ENCODE peak calls at places on chromosomes 4 and X, in five cellular contexts. One of them, this sample, is unnamed.
A peak's percentile ranks its signal among the peaks of the same experiment; 100 is the strongest.

GRCh38 chrX:40912576-40912975 is 172.7 kb upstream of the USP9X start:
- DNase-seq in HCT116: no peak
- DNase-seq in GM12878: no peak
- DNase-seq in K562: no peak
- DNase-seq in HepG2: no peak
- DNase-seq in this sample: no peak

GRCh38 chr4:7383251-7383650 is 51.5 kb downstream of the PSAPL1 start:
- DNase-seq in HCT116: no peak
- DNase-seq in GM12878: no peak
- DNase-seq in K562: no peak
- DNase-seq in HepG2: no peak
- DNase-seq in this sample: no peak

GRCh38 chr4:182975806-182976205 is 58.6 kb upstream of the DCTD start:
- DNase-seq in HCT116: peak; percentile 50
- DNase-seq in K562: peak; percentile 75
- DNase-seq in GM12878: peak; percentile 57
- DNase-seq in HepG2: no peak
- DNase-seq in this sample: no peak

GRCh38 chr4:114132199-114132598 is 152.8 kb upstream of the ARSJ start:
- DNase-seq in GM12878: no peak
- DNase-seq in HCT116: no peak
- DNase-seq in HepG2: no peak
- DNase-seq in K562: no peak
- DNase-seq in this sample: no peak

GRCh38 chrX:124605518-124605917 is 259.2 kb downstream of the SH2D1A start:
- DNase-seq in GM12878: no peak
- DNase-seq in HCT116: no peak
- DNase-seq in HepG2: no peak
- DNase-seq in K562: no peak
- DNase-seq in this sample: no peak

GRCh38 chrX:134158821-134159512 is 78.0 kb upstream of the CCDC160 start:
- DNase-seq in HCT116: no peak
- DNase-seq in K562: no peak
- DNase-seq in GM12878: no peak
- DNase-seq in HepG2: no peak
- DNase-seq in this sample: no peak

GRCh38 chr4:100379583-100380105 is 138.2 kb downstream of the EMCN start:
- DNase-seq in HepG2: no peak
- DNase-seq in GM12878: no peak
- DNase-seq in K562: no peak
- DNase-seq in HCT116: no peak
- DNase-seq in this sample: no peak

GRCh38 chr4:147102596-147102995 is 156.9 kb upstream of the TTC29 start:
- DNase-seq in K562: no peak
- DNase-seq in HCT116: no peak
- DNase-seq in HepG2: no peak
- DNase-seq in GM12878: no peak
- DNase-seq in this sample: no peak

GRCh38 chr4:157226035-157226434 is 5.5 kb downstream of the GRIA2 start:
- DNase-seq in K562: no peak
- DNase-seq in GM12878: no peak
- DNase-seq in HCT116: no peak
- DNase-seq in HepG2: no peak
- DNase-seq in this sample: no peak

GRCh38 chrX:132023896-132024386 is 839 bp downstream of the STK26 start:
- DNase-seq in GM12878: no peak
- DNase-seq in K562: peak; percentile 74
- DNase-seq in HepG2: no peak
- DNase-seq in HCT116: no peak
- DNase-seq in this sample: peak; percentile 31

GRCh38 chr4:102687373-102687981 is 73.3 kb downstream of the MANBA start:
- DNase-seq in HCT116: peak; percentile 38
- DNase-seq in K562: no peak
- DNase-seq in GM12878: peak; percentile 93
- DNase-seq in HepG2: no peak
- DNase-seq in this sample: no peak

GRCh38 chr4:7740866-7741525 is 198.7 kb downstream of the AFAP1 start:
- DNase-seq in K562: no peak
- DNase-seq in GM12878: no peak
- DNase-seq in HCT116: no peak
- DNase-seq in HepG2: no peak
- DNase-seq in this sample: no peak

GRCh38 chr4:172042714-172043114 is 229.5 kb downstream of the GALNTL6 start:
- DNase-seq in HCT116: peak; percentile 23
- DNase-seq in GM12878: no peak
- DNase-seq in K562: peak; percentile 39
- DNase-seq in HepG2: peak; percentile 7
- DNase-seq in this sample: no peak

GRCh38 chrX:108270739-108271396 is 167.4 kb downstream of the COL4A6 start:
- DNase-seq in K562: no peak
- DNase-seq in HCT116: no peak
- DNase-seq in HepG2: no peak
- DNase-seq in GM12878: no peak
- DNase-seq in this sample: no peak

GRCh38 chr4:89275587-89275986 is 32.0 kb downstream of the GPRIN3 start:
- DNase-seq in HCT116: no peak
- DNase-seq in K562: no peak
- DNase-seq in GM12878: no peak
- DNase-seq in HepG2: no peak
- DNase-seq in this sample: no peak

GRCh38 chr4:121749225-121749624 is 15.7 kb downstream of the SMIM43 start:
- DNase-seq in HepG2: no peak
- DNase-seq in HCT116: no peak
- DNase-seq in K562: peak; percentile 15
- DNase-seq in GM12878: no peak
- DNase-seq in this sample: peak; percentile 48

GRCh38 chr4:53674891-53675290 is 83.6 kb upstream of the LNX1 start:
- DNase-seq in K562: no peak
- DNase-seq in HCT116: no peak
- DNase-seq in HepG2: no peak
- DNase-seq in GM12878: no peak
- DNase-seq in this sample: no peak

GRCh38 chrX:48076343-48076742 is 4.9 kb upstream of the ZNF630 start:
- DNase-seq in K562: no peak
- DNase-seq in HCT116: no peak
- DNase-seq in GM12878: no peak
- DNase-seq in HepG2: no peak
- DNase-seq in this sample: no peak

GRCh38 chrX:48761674-48762471 is at the start of gene GLOD5:
- DNase-seq in K562: peak; percentile 75
- DNase-seq in GM12878: no peak
- DNase-seq in HepG2: peak; percentile 45
- DNase-seq in HCT116: peak; percentile 35
- DNase-seq in this sample: peak; percentile 76

GRCh38 chr4:44817905-44818304 is 91.5 kb upstream of the GNPDA2 start:
- DNase-seq in HCT116: no peak
- DNase-seq in K562: no peak
- DNase-seq in GM12878: no peak
- DNase-seq in HepG2: no peak
- DNase-seq in this sample: no peak

GRCh38 chr4:111475001-111475400 is 670.3 kb upstream of the FAM241A start:
- DNase-seq in GM12878: no peak
- DNase-seq in HepG2: peak; percentile 17
- DNase-seq in HCT116: peak; percentile 38
- DNase-seq in K562: peak; percentile 0
- DNase-seq in this sample: peak; percentile 67

GRCh38 chrX:75061701-75062100 is 94.4 kb downstream of the ABCB7 start:
- DNase-seq in HCT116: no peak
- DNase-seq in K562: no peak
- DNase-seq in HepG2: no peak
- DNase-seq in GM12878: no peak
- DNase-seq in this sample: no peak

GRCh38 chrX:39385022-39385421 is 583.8 kb downstream of the MID1IP1 start:
- DNase-seq in HepG2: no peak
- DNase-seq in HCT116: no peak
- DNase-seq in K562: no peak
- DNase-seq in GM12878: no peak
- DNase-seq in this sample: no peak

GRCh38 chr4:8341691-8342090 is 72.1 kb downstream of the HTRA3 start:
- DNase-seq in HepG2: no peak
- DNase-seq in HCT116: no peak
- DNase-seq in GM12878: no peak
- DNase-seq in K562: no peak
- DNase-seq in this sample: no peak

GRCh38 chr4:8739357-8739756 is 132.3 kb downstream of the HMX1 start:
- DNase-seq in GM12878: no peak
- DNase-seq in K562: no peak
- DNase-seq in HCT116: no peak
- DNase-seq in HepG2: no peak
- DNase-seq in this sample: no peak

GRCh38 chrX:47158131-47158530 is 13.1 kb downstream of the RBM10 start:
- DNase-seq in HepG2: no peak
- DNase-seq in HCT116: no peak
- DNase-seq in K562: no peak
- DNase-seq in GM12878: no peak
- DNase-seq in this sample: peak; percentile 31

GRCh38 chr4:72886602-72887001 is 182.9 kb downstream of the COX18 start:
- DNase-seq in HCT116: no peak
- DNase-seq in K562: no peak
- DNase-seq in GM12878: no peak
- DNase-seq in HepG2: no peak
- DNase-seq in this sample: no peak

GRCh38 chr4:103019319-103020124 is at the start of gene SLC9B1:
- DNase-seq in HepG2: peak; percentile 77
- DNase-seq in HCT116: peak; percentile 91
- DNase-seq in GM12878: peak; percentile 56
- DNase-seq in K562: peak; percentile 97
- DNase-seq in this sample: peak; percentile 95

GRCh38 chr4:51960486-51960885 is 59.7 kb downstream of the LRRC66 start:
- DNase-seq in HCT116: no peak
- DNase-seq in GM12878: no peak
- DNase-seq in K562: no peak
- DNase-seq in HepG2: no peak
- DNase-seq in this sample: no peak

GRCh38 chr4:165011403-165011802 is 20.4 kb upstream of the TRIM60 start:
- DNase-seq in K562: no peak
- DNase-seq in HCT116: no peak
- DNase-seq in GM12878: no peak
- DNase-seq in HepG2: no peak
- DNase-seq in this sample: no peak

GRCh38 chr4:141569141-141569540 is 67.2 kb upstream of the IL15 start:
- DNase-seq in GM12878: no peak
- DNase-seq in HepG2: no peak
- DNase-seq in HCT116: no peak
- DNase-seq in K562: no peak
- DNase-seq in this sample: no peak

GRCh38 chr4:118586357-118586790 is 98.8 kb upstream of the METTL14 start:
- DNase-seq in GM12878: no peak
- DNase-seq in HCT116: no peak
- DNase-seq in K562: peak; percentile 45
- DNase-seq in HepG2: no peak
- DNase-seq in this sample: no peak

GRCh38 chrX:77061022-77061421 is 386.2 kb upstream of the FGF16 start:
- DNase-seq in K562: no peak
- DNase-seq in HepG2: no peak
- DNase-seq in HCT116: no peak
- DNase-seq in GM12878: no peak
- DNase-seq in this sample: no peak

GRCh38 chrX:129773649-129774458 is 5.9 kb upstream of the SASH3 start:
- DNase-seq in HepG2: peak; percentile 80
- DNase-seq in HCT116: no peak
- DNase-seq in K562: no peak
- DNase-seq in GM12878: no peak
- DNase-seq in this sample: no peak

GRCh38 chr4:148443550-148444295 is 1.5 kb upstream of the NR3C2 start:
- DNase-seq in HepG2: no peak
- DNase-seq in K562: no peak
- DNase-seq in GM12878: no peak
- DNase-seq in HCT116: no peak
- DNase-seq in this sample: peak; percentile 28

GRCh38 chr4:157898836-157899605 is 273.8 kb downstream of the GASK1B start:
- DNase-seq in HCT116: no peak
- DNase-seq in GM12878: no peak
- DNase-seq in HepG2: no peak
- DNase-seq in K562: no peak
- DNase-seq in this sample: no peak

GRCh38 chrX:153420851-153421599 is 9.8 kb downstream of the ZFP92 start:
- DNase-seq in GM12878: no peak
- DNase-seq in K562: no peak
- DNase-seq in HCT116: no peak
- DNase-seq in HepG2: no peak
- DNase-seq in this sample: no peak

GRCh38 chrX:153413731-153414130 is 2.5 kb downstream of the ZFP92 start:
- DNase-seq in HepG2: no peak
- DNase-seq in HCT116: no peak
- DNase-seq in K562: no peak
- DNase-seq in GM12878: no peak
- DNase-seq in this sample: no peak

GRCh38 chrX:153416781-153417180 is 5.5 kb downstream of the ZFP92 start:
- DNase-seq in HCT116: no peak
- DNase-seq in HepG2: no peak
- DNase-seq in GM12878: no peak
- DNase-seq in K562: peak; percentile 63
- DNase-seq in this sample: no peak

GRCh38 chrX:153414838-153415552 is 3.7 kb downstream of the ZFP92 start:
- DNase-seq in GM12878: no peak
- DNase-seq in HepG2: no peak
- DNase-seq in K562: no peak
- DNase-seq in HCT116: no peak
- DNase-seq in this sample: no peak

GRCh38 chrX:153417637-153418036 is 6.4 kb downstream of the ZFP92 start:
- DNase-seq in GM12878: no peak
- DNase-seq in HCT116: no peak
- DNase-seq in HepG2: no peak
- DNase-seq in K562: no peak
- DNase-seq in this sample: no peak
- TF ChIP-seq ATF3 in GM12878: no peak
- TF ChIP-seq ATF3 in HCT116: no peak
- TF ChIP-seq ATF3 in HepG2: no peak
- TF ChIP-seq ATF3 in K562: no peak
- TF ChIP-seq ATF3 in this sample: no peak

GRCh38 chr4:40809058-40809457 is 59.3 kb downstream of the NSUN7 start:
- DNase-seq in K562: no peak
- DNase-seq in GM12878: no peak
- DNase-seq in HepG2: no peak
- DNase-seq in HCT116: no peak
- DNase-seq in this sample: no peak

GRCh38 chr4:40811886-40812857 is 62.4 kb downstream of the NSUN7 start:
- DNase-seq in HepG2: no peak
- DNase-seq in GM12878: no peak
- DNase-seq in HCT116: no peak
- DNase-seq in K562: no peak
- DNase-seq in this sample: no peak
- TF ChIP-seq ATF3 in HepG2: no peak
- TF ChIP-seq ATF3 in GM12878: no peak
- TF ChIP-seq ATF3 in HCT116: no peak
- TF ChIP-seq ATF3 in K562: no peak
- TF ChIP-seq ATF3 in this sample: no peak

GRCh38 chr4:151048913-151049312 is 33.8 kb upstream of the LRBA start:
- DNase-seq in K562: no peak
- DNase-seq in HCT116: no peak
- DNase-seq in GM12878: no peak
- DNase-seq in HepG2: no peak
- DNase-seq in this sample: peak; percentile 24
- TF ChIP-seq ATF3 in K562: no peak
- TF ChIP-seq ATF3 in HCT116: no peak
- TF ChIP-seq ATF3 in GM12878: no peak
- TF ChIP-seq ATF3 in HepG2: no peak
- TF ChIP-seq ATF3 in this sample: no peak

GRCh38 chr4:125432078-125432477 is 117.3 kb downstream of the FAT4 start:
- DNase-seq in K562: peak; percentile 1
- DNase-seq in GM12878: no peak
- DNase-seq in HepG2: peak; percentile 0
- DNase-seq in HCT116: peak; percentile 1
- DNase-seq in this sample: peak; percentile 44
- TF ChIP-seq ATF3 in K562: no peak
- TF ChIP-seq ATF3 in GM12878: no peak
- TF ChIP-seq ATF3 in HepG2: no peak
- TF ChIP-seq ATF3 in HCT116: no peak
- TF ChIP-seq ATF3 in this sample: no peak

This sample was measured in WTC11.